ENCODE peak calls at places on chromosome 7, in eight cellular contexts. S is hepatocyte; J is H7; U is upper lobe of right lung; H is CD8-positive, alpha-beta T cell; W is breast epithelium; T is adipocyte; M is CD8-positive, alpha-beta memory T cell. R is an unnamed sample. For H3K27me3, the result is how much of the 10 kb centered on the place peaks cover.

GRCh38 chr7:110839866-110840265 is 251.1 kb upstream of the LRRN3 start:
- DNase-seq in S (peak), J (no peak), U (no peak), H (no peak), W (no peak), T (peak), M (no peak), R (no peak)

GRCh38 chr7:128676665-128677064 is 4.6 kb downstream of the GARIN1A start:
- DNase-seq in S (no peak), J (no peak), U (no peak), H (no peak), W (no peak), T (no peak), M (no peak), R (no peak)

GRCh38 chr7:117068511-117069155 is 115.3 kb downstream of the ST7 start:
- DNase-seq in S (no peak), J (peak), U (no peak), H (no peak), W (no peak), T (no peak), M (no peak), R (no peak)

GRCh38 chr7:93920496-93921189 is 892 bp upstream of the GNG11 start:
- DNase-seq in S (no peak), J (peak), U (no peak), H (no peak), W (no peak), T (peak), M (no peak), R (no peak)

GRCh38 chr7:90629306-90629918 is 33.3 kb downstream of the CDK14 start:
- DNase-seq in S (peak), J (peak), U (no peak), H (no peak), W (no peak), T (peak), M (no peak), R (no peak)

GRCh38 chr7:129163875-129164544 is 19.5 kb downstream of the TSPAN33 start:
- DNase-seq in S (peak), J (peak), U (no peak), H (no peak), W (no peak), T (peak), M (peak), R (no peak)

GRCh38 chr7:24328050-24328449 is 44.1 kb downstream of the NPY start:
- DNase-seq in S (no peak), J (no peak), U (peak), H (no peak), W (no peak), T (no peak), M (no peak), R (no peak)

GRCh38 chr7:36787933-36788378 is 63.7 kb upstream of the AOAH start:
- DNase-seq in S (no peak), J (no peak), U (no peak), H (peak), W (no peak), T (no peak), M (peak), R (no peak)

GRCh38 chr7:35780070-35780469 is 20.8 kb upstream of the SEPTIN7 start:
- DNase-seq in S (no peak), J (no peak), U (no peak), H (no peak), W (no peak), T (peak), M (no peak), R (no peak)

GRCh38 chr7:19552576-19552975 is 156.3 kb downstream of the POLR1F start:
- DNase-seq in S (no peak), J (no peak), U (no peak), H (no peak), W (no peak), T (peak), M (no peak), R (no peak)

GRCh38 chr7:129611246-129612111 is at the start of gene NRF1:
- DNase-seq in S (peak), J (peak), U (peak), H (peak), W (peak), T (peak), M (peak), R (peak)

GRCh38 chr7:118573065-118573464 is 348.6 kb downstream of the ANKRD7 start:
- DNase-seq in S (no peak), J (no peak), U (no peak), H (no peak), W (no peak), T (no peak), M (no peak), R (no peak)

GRCh38 chr7:45918556-45918955 is 2.5 kb downstream of the IGFBP3 start:
- DNase-seq in S (no peak), J (no peak), U (no peak), H (no peak), W (no peak), T (no peak), M (no peak), R (no peak)

GRCh38 chr7:143018931-143019330 is 8.0 kb downstream of the OR9A2 start:
- DNase-seq in S (no peak), J (no peak), U (no peak), H (no peak), W (no peak), T (no peak), M (no peak), R (no peak)

GRCh38 chr7:132087421-132087820 is 488.8 kb downstream of the PLXNA4 start:
- DNase-seq in S (no peak), J (no peak), U (no peak), H (no peak), W (no peak), T (no peak), M (no peak), R (no peak)

GRCh38 chr7:10956528-10956927 is 17.1 kb upstream of the PHF14 start:
- DNase-seq in S (no peak), J (no peak), U (no peak), H (no peak), W (no peak), T (no peak), M (no peak), R (no peak)

GRCh38 chr7:8436965-8437364 is 3.6 kb downstream of the NXPH1 start:
- DNase-seq in S (peak), J (peak), U (peak), H (no peak), W (no peak), T (no peak), M (no peak), R (no peak)

GRCh38 chr7:6376820-6377219 is 70.9 kb downstream of the DAGLB start:
- DNase-seq in S (peak), J (no peak), U (no peak), H (no peak), W (no peak), T (no peak), M (no peak), R (no peak)

GRCh38 chr7:451255-452229 is 68.1 kb downstream of the PDGFA start:
- DNase-seq in S (no peak), J (peak), U (no peak), H (no peak), W (no peak), T (no peak), M (no peak), R (no peak)

GRCh38 chr7:77550586-77550985 is 13.5 kb downstream of the PTPN12 start:
- DNase-seq in S (no peak), J (no peak), U (no peak), H (no peak), W (no peak), T (peak), M (no peak), R (no peak)

GRCh38 chr7:96649981-96650380 is 59.7 kb downstream of the SEM1 start:
- DNase-seq in S (no peak), J (no peak), U (no peak), H (no peak), W (no peak), T (peak), M (no peak), R (no peak)

GRCh38 chr7:137878333-137878961 is 31.7 kb upstream of the DGKI start:
- DNase-seq in S (peak), J (no peak), U (no peak), H (no peak), W (no peak), T (no peak), M (no peak), R (no peak)

GRCh38 chr7:73718905-73719805 is at the start of gene STX1A:
- DNase-seq in S (peak), J (peak), U (peak), H (peak), W (peak), T (peak), M (peak), R (peak)

GRCh38 chr7:129958643-129959479 is 6.1 kb upstream of the UBE2H start:
- DNase-seq in S (peak), J (no peak), U (peak), H (no peak), W (no peak), T (peak), M (no peak), R (no peak)

GRCh38 chr7:42238709-42239395 is 1.8 kb upstream of the GLI3 start:
- DNase-seq in S (peak), J (peak), U (no peak), H (no peak), W (no peak), T (peak), M (no peak), R (no peak)

GRCh38 chr7:128164061-128164954 is 76.8 kb upstream of the LEP start:
- DNase-seq in S (peak), J (no peak), U (no peak), H (no peak), W (no peak), T (peak), M (no peak), R (no peak)

GRCh38 chr7:28554791-28555471 is 142.6 kb downstream of the CREB5 start:
- DNase-seq in S (no peak), J (no peak), U (no peak), H (no peak), W (no peak), T (no peak), M (no peak), R (no peak)

GRCh38 chr7:28556671-28557070 is 144.4 kb downstream of the CREB5 start:
- DNase-seq in S (no peak), J (no peak), U (no peak), H (no peak), W (no peak), T (no peak), M (no peak), R (no peak)

GRCh38 chr7:28551311-28551710 is 139.0 kb downstream of the CREB5 start:
- DNase-seq in S (no peak), J (no peak), U (no peak), H (no peak), W (no peak), T (no peak), M (no peak), R (no peak)

GRCh38 chr7:28558236-28558635 is 145.9 kb downstream of the CREB5 start:
- DNase-seq in S (no peak), J (no peak), U (no peak), H (no peak), W (no peak), T (no peak), M (no peak), R (no peak)

DNA sequence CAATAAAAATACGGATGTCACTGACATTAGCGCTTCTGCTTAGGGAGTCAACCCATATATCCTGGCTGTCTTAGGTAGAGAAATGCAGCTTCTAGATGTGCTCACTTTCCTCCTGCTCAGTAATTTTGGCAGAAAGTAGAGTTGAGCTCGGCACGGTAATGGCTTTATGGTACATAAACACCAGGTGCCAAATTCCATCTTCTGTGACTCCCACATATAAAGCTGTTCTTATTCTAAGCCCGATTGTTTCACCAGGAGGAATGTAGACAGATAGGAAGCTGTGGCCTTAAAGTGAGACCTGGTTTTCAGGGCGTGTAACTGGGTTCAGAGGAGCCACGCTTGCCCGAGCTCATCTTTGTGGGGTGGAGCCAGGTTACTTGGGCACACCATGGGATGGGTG is 143.7 kb downstream of the CREB5 start:
- DNase-seq in S (no peak), J (no peak), U (no peak), H (no peak), W (no peak), T (no peak), M (no peak), R (no peak)
- H3K27me3 ChIP-seq in S (under half), J (under half), U (under half), H (under half), W (under half), T (under half), M (under half), R (under half)

GRCh38 chr7:99133766-99134564 is 9.9 kb downstream of the SMURF1 start:
- DNase-seq in S (no peak), J (no peak), U (no peak), H (no peak), W (no peak), T (no peak), M (no peak), R (no peak)
- H3K27me3 ChIP-seq in S (under half), J (under half), U (under half), H (under half), W (under half), T (under half), M (under half), R (under half)

DNA sequence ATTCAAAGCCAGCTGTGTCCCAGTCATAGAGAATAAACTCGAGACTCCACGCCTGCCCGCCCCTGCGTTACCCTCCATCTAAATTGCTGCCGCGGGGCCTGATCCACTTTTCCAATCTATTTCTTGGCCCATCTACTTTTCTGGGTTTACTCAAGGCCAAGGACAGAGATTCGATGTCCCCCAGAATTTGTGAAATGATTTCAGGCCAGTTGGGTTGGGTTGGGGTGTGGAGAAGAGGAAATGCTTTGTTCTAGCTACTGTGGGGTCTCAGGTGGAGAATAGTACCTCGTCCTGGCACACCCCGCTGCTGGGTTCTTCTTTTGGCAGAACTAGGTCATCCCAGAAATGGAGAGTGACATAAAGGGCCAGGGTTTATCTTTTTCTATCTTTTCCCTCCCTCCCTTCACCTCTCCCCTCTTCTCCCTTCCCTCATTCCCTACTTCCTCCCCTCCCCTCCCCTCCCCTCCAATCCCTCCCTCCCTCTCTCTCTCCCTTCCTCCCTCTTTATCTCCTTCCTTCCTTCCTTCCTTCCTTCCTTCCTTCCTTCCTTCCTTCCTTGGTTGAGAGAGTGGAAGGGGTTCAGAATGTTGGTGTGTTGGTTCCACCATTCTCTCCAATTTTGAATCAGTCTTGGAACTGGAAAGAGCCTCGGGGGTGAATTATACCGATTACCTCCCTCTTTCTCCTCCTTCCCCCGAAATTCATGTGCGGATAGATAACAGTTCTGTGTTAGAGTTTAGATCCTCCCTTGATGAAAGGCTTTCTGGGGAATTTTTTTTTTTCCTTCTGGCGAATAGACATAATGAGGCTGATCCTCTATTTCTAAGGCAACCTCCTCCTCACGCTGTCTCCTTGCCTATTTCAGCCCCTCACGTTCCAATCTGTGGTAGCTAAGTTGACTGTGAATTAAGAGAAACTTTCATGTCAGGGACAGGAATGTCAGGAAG is 1.2 kb upstream of the TMEM229A start:
- DNase-seq in S (no peak), J (peak), U (no peak), H (no peak), W (no peak), T (no peak), M (no peak), R (no peak)
- H3K27me3 ChIP-seq in S (under half), J (under half), U (under half), H (under half), W (under half), T (under half), M (under half), R (under half)

GRCh38 chr7:106964455-106964854 is 80.0 kb upstream of the PRKAR2B start:
- DNase-seq in S (no peak), J (no peak), U (no peak), H (no peak), W (no peak), T (no peak), M (no peak), R (no peak)
- H3K27me3 ChIP-seq in S (under half), J (under half), U (under half), H (under half), W (under half), T (under half), M (under half), R (under half)

DNA sequence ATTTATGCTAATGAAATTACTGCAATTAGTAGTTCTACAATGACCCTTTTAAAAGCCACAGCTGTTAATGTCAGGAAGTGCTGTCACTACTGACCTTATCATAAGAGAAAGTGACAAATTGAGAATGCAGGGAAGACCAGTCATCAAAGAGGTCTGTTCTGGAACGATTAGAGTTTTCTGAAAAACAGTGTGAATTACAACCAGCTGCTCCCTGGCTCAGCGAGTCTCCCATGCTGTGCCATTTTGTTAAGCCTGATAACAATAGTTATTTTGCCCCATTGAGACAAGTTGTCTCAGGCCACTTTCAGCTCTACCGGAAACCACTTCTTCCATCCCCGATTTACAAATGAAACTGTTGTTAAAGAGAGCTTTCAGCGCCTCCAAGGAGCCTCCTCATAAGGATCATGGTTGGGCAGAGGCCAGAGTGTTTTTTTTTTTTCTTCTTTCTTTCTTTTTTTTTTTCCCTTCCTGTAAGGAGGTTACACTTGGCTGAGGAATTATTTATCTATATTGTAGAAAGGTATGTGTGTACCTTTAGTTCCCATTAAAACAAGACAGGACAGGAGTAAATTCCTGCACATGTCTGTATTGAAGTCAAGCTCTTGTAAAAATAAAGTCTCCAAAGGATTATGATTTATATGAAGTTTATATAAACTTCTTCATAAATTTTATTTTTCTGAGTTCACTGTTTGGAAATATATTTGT is 173.6 kb downstream of the CDCA7L start:
- DNase-seq in S (no peak), J (peak), U (no peak), H (no peak), W (no peak), T (no peak), M (no peak), R (no peak)
- H3K27me3 ChIP-seq in S (under half), J (under half), U (under half), H (under half), W (under half), T (under half), M (under half), R (under half)

DNA sequence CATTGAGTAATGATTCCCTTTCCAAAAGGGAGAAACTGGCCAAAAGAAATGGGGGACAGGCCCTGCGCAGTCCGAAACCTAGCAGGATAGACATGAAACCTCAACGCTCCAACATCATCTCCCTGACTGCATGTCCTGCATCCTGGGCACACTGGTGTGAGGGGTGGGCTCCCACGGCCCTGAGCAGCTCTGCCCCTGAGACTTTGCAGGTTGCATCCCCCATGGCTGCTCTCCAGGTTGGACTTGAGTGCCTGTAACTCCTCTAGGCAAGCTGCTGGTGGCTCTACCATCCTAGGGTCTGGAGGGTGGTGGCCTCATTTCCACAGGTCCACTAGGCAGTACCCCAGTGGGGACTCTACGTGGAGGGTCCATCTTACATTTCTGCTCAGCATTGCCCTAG is 16.3 kb upstream of the CRYGN start:
- DNase-seq in S (no peak), J (no peak), U (no peak), H (no peak), W (no peak), T (no peak), M (no peak), R (no peak)
- H3K27me3 ChIP-seq in S (under half), J (under half), U (under half), H (under half), W (under half), T (under half), M (under half), R (under half)

DNA sequence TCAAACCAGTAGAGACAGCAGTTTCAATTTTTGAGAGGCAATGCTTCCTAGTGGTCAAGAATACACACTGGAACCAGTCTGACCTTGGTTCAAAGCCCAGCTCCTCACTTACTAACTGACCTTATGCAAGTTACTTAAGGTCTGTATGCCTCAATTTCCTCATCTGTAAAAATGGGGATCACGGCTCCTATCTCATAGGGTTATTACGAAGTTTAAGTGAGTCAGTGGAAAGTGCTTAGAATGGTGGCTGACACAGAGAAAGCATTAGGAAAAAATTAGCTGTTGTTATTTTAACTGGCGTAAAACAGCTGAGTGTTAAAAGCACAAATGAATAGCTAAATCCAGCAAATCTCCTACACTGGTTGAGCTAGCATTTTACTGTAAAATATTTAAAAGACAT is 162.4 kb upstream of the LAMB4 start:
- DNase-seq in S (no peak), J (no peak), U (no peak), H (no peak), W (no peak), T (no peak), M (no peak), R (no peak)
- H3K27me3 ChIP-seq in S (under half), J (under half), U (under half), H (under half), W (under half), T (under half), M (under half), R (under half)